ENCODE peak calls at places on chromosomes 12 and 14, in five cellular contexts. V, O, H, Y and X are unnamed samples.

GRCh38 chr12:39277416-39277815 is 165.5 kb downstream of the KIF21A start:
- DNase-seq in V (no peak), O (no peak), H (no peak), Y (no peak), X (no peak)

GRCh38 chr14:100786131-100786530 is 39.8 kb upstream of the MEG3 start:
- DNase-seq in V (no peak), O (no peak), H (no peak), Y (no peak), X (no peak)

GRCh38 chr12:67795235-67795634 is 146.7 kb downstream of the DYRK2 start:
- DNase-seq in V (no peak), O (no peak), H (no peak), Y (peak; percentile 23), X (no peak)

GRCh38 chr12:79555006-79555925 is 135.5 kb downstream of the PAWR start:
- DNase-seq in V (no peak), O (no peak), H (no peak), Y (peak; percentile 88), X (peak; percentile 29)

GRCh38 chr14:55580401-55581010 is 499 bp downstream of the KTN1 start:
- DNase-seq in V (peak; percentile 64), O (no peak), H (peak; percentile 29), Y (no peak), X (no peak)

GRCh38 chr12:110370732-110371141 is 32.8 kb downstream of the ANAPC7 start:
- DNase-seq in V (no peak), O (no peak), H (peak; percentile 43), Y (no peak), X (no peak)

GRCh38 chr14:70415788-70416187 is 1.1 kb downstream of the SYNJ2BP start:
- DNase-seq in V (no peak), O (no peak), H (no peak), Y (no peak), X (no peak)

GRCh38 chr14:81332725-81333124 is 67.4 kb downstream of the STON2 start:
- DNase-seq in V (no peak), O (no peak), H (no peak), Y (no peak), X (no peak)

GRCh38 chr12:106358410-106359241 is 1.1 kb downstream of the POLR3B start:
- DNase-seq in V (peak; percentile 56), O (no peak), H (no peak), Y (peak; percentile 80), X (peak; percentile 55)

GRCh38 chr14:77988966-77989365 is 181.2 kb upstream of the NRXN3 start:
- DNase-seq in V (peak; percentile 50), O (peak; percentile 57), H (no peak), Y (peak; percentile 69), X (peak; percentile 47)

GRCh38 chr14:54026671-54027070 is 70.0 kb upstream of the BMP4 start:
- DNase-seq in V (no peak), O (no peak), H (no peak), Y (no peak), X (peak; percentile 20)

GRCh38 chr12:51814311-51815088 is 34.0 kb downstream of the FIGNL2 start:
- DNase-seq in V (peak; percentile 77), O (peak; percentile 27), H (no peak), Y (peak; percentile 72), X (peak; percentile 24)

GRCh38 chr12:16602412-16602811 is 3.5 kb downstream of the LMO3 start:
- DNase-seq in V (no peak), O (no peak), H (no peak), Y (no peak), X (no peak)

GRCh38 chr14:56659964-56660551 is 80.5 kb downstream of the TMEM260 start:
- DNase-seq in V (no peak), O (peak; percentile 27), H (no peak), Y (peak; percentile 76), X (peak; percentile 13)

GRCh38 chr12:75322464-75322863 is 7.7 kb downstream of the CAPS2 start:
- DNase-seq in V (no peak), O (no peak), H (no peak), Y (peak; percentile 75), X (no peak)

GRCh38 chr12:2465681-2466080 is 329.1 kb upstream of the FKBP4 start:
- DNase-seq in V (no peak), O (no peak), H (no peak), Y (no peak), X (no peak)

GRCh38 chr12:71439613-71440392 is at the start of gene LGR5:
- DNase-seq in V (peak; percentile 36), O (no peak), H (peak; percentile 41), Y (peak; percentile 22), X (no peak)

GRCh38 chr12:1044697-1045096 is 53.7 kb downstream of the ERC1 start:
- DNase-seq in V (no peak), O (no peak), H (no peak), Y (peak; percentile 30), X (peak; percentile 17)

GRCh38 chr14:63893701-63894458 is 41.1 kb downstream of the SYNE2 start:
- DNase-seq in V (peak; percentile 79), O (no peak), H (peak; percentile 50), Y (peak; percentile 97), X (peak; percentile 82)

GRCh38 chr14:30131698-30132097 is 204.1 kb upstream of the PRKD1 start:
- DNase-seq in V (no peak), O (no peak), H (no peak), Y (no peak), X (no peak)

GRCh38 chr12:118299791-118300460 is 72.8 kb downstream of the TAOK3 start:
- DNase-seq in V (no peak), O (no peak), H (no peak), Y (peak; percentile 23), X (no peak)

GRCh38 chr14:66495214-66496098 is 9.3 kb downstream of the CCDC196 start:
- DNase-seq in V (no peak), O (peak; percentile 47), H (peak; percentile 34), Y (peak; percentile 90), X (peak; percentile 38)

GRCh38 chr12:5989621-5990020 is 44.6 kb upstream of the ANO2 start:
- DNase-seq in V (no peak), O (no peak), H (no peak), Y (no peak), X (no peak)

GRCh38 chr12:50985322-50985721 is 33.0 kb downstream of the HIGD1C start:
- DNase-seq in V (no peak), O (no peak), H (peak; percentile 78), Y (peak; percentile 75), X (peak; percentile 53)

GRCh38 chr12:54228471-54228870 is 39.7 kb upstream of the SMUG1 start:
- DNase-seq in V (no peak), O (no peak), H (no peak), Y (no peak), X (no peak)

GRCh38 chr12:54227376-54227775 is 38.6 kb upstream of the SMUG1 start:
- DNase-seq in V (no peak), O (no peak), H (no peak), Y (no peak), X (no peak)

GRCh38 chr12:54230555-54230954 is 41.8 kb upstream of the SMUG1 start:
- DNase-seq in V (no peak), O (no peak), H (no peak), Y (no peak), X (no peak)

GRCh38 chr12:54231236-54231635 is 42.5 kb upstream of the SMUG1 start:
- DNase-seq in V (no peak), O (no peak), H (no peak), Y (no peak), X (no peak)

GRCh38 chr12:54229624-54230212 is 40.9 kb upstream of the SMUG1 start:
- DNase-seq in V (peak; percentile 57), O (peak; percentile 79), H (peak; percentile 36), Y (peak; percentile 85), X (peak; percentile 94)
- H3K4me3 ChIP-seq in V (no peak overlapping the region), O (no peak overlapping the region), H (no peak overlapping the region), Y (no peak overlapping the region), X (no peak overlapping the region)

GRCh38 chr14:20988717-20989116 is 1.1 kb upstream of the METTL17 start:
- DNase-seq in V (no peak), O (no peak), H (no peak), Y (peak; percentile 52), X (no peak)
- H3K4me3 ChIP-seq in V (peak overlapping the region; percentile 89), O (peak overlapping the region; percentile 31), H (no peak overlapping the region), Y (no peak overlapping the region), X (no peak overlapping the region)

GRCh38 chr12:124217508-124217981 is 77.3 kb upstream of the RFLNA start:
- DNase-seq in V (no peak), O (no peak), H (no peak), Y (peak; percentile 12), X (no peak)
- H3K4me3 ChIP-seq in V (peak overlapping the region; percentile 28), O (no peak overlapping the region), H (no peak overlapping the region), Y (peak overlapping the region; percentile 30), X (no peak overlapping the region)

DNA sequence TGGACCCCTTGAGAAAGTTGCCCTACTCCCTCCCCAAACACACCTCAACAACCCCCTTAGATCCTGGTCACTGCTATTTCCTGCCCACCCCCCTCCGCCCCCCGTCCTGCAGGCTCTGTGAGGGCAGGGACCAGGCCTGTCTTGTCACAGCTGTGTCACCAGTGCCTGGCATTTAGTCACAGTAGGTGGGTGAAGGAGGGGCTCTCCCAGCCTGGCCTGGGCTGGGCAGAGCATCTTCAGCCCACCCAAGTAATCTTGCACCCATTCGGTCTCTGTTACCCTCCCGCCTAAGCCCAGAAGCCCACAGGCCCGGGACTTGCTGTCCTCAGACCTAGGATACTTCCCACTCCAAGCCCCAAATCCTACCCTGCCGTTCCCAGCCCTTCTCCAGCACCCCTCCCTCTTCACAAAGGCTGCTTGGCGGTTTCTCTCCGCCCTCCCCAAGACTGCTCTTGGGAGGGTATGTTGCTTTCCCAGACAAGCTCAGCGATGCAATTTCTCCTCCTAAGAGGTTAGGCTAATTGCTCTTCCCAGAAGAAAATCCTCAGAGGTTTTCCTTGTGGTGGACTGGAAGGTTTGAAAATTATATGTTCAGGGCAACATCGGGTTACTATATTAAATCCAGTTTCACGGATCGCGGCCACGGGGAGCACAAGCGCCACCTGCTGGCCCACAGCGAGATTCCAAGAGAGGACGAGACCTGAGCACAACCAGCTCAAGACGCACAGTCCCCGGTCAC is 50.8 kb upstream of the ZFP36L1 start:
- DNase-seq in V (peak; percentile 76), O (peak; percentile 27), H (peak; percentile 75), Y (peak; percentile 75), X (no peak)
- H3K4me3 ChIP-seq in V (peak overlapping the region; percentile 60), O (no peak overlapping the region), H (no peak overlapping the region), Y (peak overlapping the region; percentile 37), X (no peak overlapping the region)

GRCh38 chr14:38208825-38209562 is 1.3 kb downstream of the SSTR1 start:
- DNase-seq in V (peak; percentile 16), O (no peak), H (no peak), Y (peak; percentile 53), X (peak; percentile 71)
- H3K4me3 ChIP-seq in V (peak overlapping the region; percentile 62), O (peak overlapping the region; percentile 51), H (peak overlapping the region; percentile 24), Y (peak overlapping the region; percentile 28), X (peak overlapping the region; percentile 84)

DNA sequence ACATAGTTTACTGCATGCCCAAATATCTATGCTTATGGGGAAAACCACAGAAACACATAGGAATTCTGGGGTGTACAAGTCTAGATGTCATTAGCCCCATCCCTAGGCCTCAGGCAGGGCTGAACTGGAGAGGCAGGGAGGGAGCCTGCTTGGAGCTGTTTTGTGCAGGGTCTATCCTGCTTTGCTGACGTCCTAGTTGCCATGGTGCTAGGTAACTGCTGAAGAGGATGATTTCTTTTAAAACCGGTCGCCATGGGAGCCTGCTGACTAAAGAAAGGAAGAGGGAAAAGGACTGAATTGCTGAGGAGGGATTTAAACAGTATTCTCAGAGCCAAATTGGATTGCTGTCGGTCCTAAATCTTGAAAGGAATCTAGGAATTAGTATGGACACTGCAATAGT is 10.7 kb downstream of the GPR19 start:
- DNase-seq in V (no peak), O (no peak), H (no peak), Y (no peak), X (no peak)
- H3K4me3 ChIP-seq in V (no peak overlapping the region), O (no peak overlapping the region), H (no peak overlapping the region), Y (no peak overlapping the region), X (no peak overlapping the region)